ENCODE peak calls at places on chromosomes 5 and 9, in six cellular contexts. T is substantia nigra, R is NCI-H1092, G is aorta, O is AML-193, U is NCI-H1417. L is an unnamed sample.

GRCh38 chr5:143059355-143059754 is 289.2 kb downstream of the ARHGAP26 start:
- DNase-seq in O (no peak), T (no peak), U (no peak), G (no peak), R (no peak), L (no peak)

GRCh38 chr5:52989025-52989780 is at the start of gene ITGA2:
- DNase-seq in U (no peak), O (peak), R (no peak), G (peak), T (peak), L (peak)

GRCh38 chr9:121138561-121138960 is 63.1 kb downstream of the RAB14 start:
- DNase-seq in G (no peak), O (no peak), U (no peak), R (no peak), T (no peak), L (no peak)

GRCh38 chr5:171615201-171616001 is 170.2 kb upstream of the SMIM23 start:
- DNase-seq in U (no peak), T (no peak), G (no peak), O (no peak), R (no peak), L (no peak)

GRCh38 chr9:70510157-70510770 is 95.8 kb upstream of the KLF9 start:
- DNase-seq in G (no peak), R (peak), T (no peak), O (no peak), U (peak), L (peak)

GRCh38 chr5:60810438-60811085 is 33.5 kb downstream of the ELOVL7 start:
- DNase-seq in T (no peak), U (no peak), O (no peak), R (no peak), G (no peak), L (no peak)

GRCh38 chr5:99911971-99912370 is 623.2 kb upstream of the FAM174A start:
- DNase-seq in O (no peak), U (no peak), G (no peak), T (no peak), R (no peak), L (no peak)

GRCh38 chr9:71233646-71234045 is 112.2 kb upstream of the TRPM3 start:
- DNase-seq in U (no peak), T (no peak), R (no peak), O (no peak), G (no peak), L (no peak)

GRCh38 chr5:54643679-54644078 is 126.1 kb downstream of the SNX18 start:
- DNase-seq in T (no peak), G (peak), U (no peak), O (no peak), R (no peak), L (no peak)

GRCh38 chr5:5103249-5103648 is 36.9 kb upstream of the ADAMTS16 start:
- DNase-seq in O (no peak), U (no peak), G (no peak), T (no peak), R (no peak), L (no peak)

GRCh38 chr5:88480245-88480644 is 211.6 kb upstream of the TMEM161B start:
- DNase-seq in U (no peak), G (no peak), O (no peak), T (peak), R (peak), L (peak)

GRCh38 chr9:128946945-128947422 is 419 bp downstream of the DOLK start:
- DNase-seq in G (peak), R (no peak), U (no peak), O (no peak), T (peak), L (no peak)

GRCh38 chr5:75325242-75325641 is 11.8 kb upstream of the HMGCR start:
- DNase-seq in O (no peak), U (no peak), R (no peak), G (no peak), T (no peak), L (no peak)

GRCh38 chr5:159189310-159189709 is 20.0 kb downstream of the RNF145 start:
- DNase-seq in G (no peak), T (no peak), R (no peak), U (no peak), O (no peak), L (peak)

GRCh38 chr5:110846621-110847020 is 107.8 kb downstream of the SLC25A46 start:
- DNase-seq in T (no peak), O (no peak), G (no peak), U (no peak), R (no peak), L (no peak)

GRCh38 chr5:99030871-99031440 is 102.1 kb upstream of the CHD1 start:
- DNase-seq in O (no peak), G (no peak), T (no peak), U (no peak), R (no peak), L (no peak)

GRCh38 chr5:140041492-140042421 is 1.3 kb downstream of the NRG2 start:
- DNase-seq in U (no peak), T (peak), G (peak), R (no peak), O (no peak), L (peak)

GRCh38 chr5:80186634-80187033 is 69.2 kb downstream of the SERINC5 start:
- DNase-seq in U (no peak), O (peak), R (no peak), G (no peak), T (no peak), L (no peak)

GRCh38 chr5:58407042-58407709 is 52.7 kb downstream of the PLK2 start:
- DNase-seq in T (no peak), G (no peak), R (no peak), O (no peak), U (no peak), L (no peak)

GRCh38 chr5:40499514-40500273 is 180.0 kb upstream of the PTGER4 start:
- DNase-seq in G (no peak), R (no peak), U (no peak), T (no peak), O (no peak), L (no peak)

GRCh38 chr9:128987800-128988199 is 40.3 kb downstream of the NUP188 start:
- DNase-seq in G (peak), T (no peak), R (no peak), O (no peak), U (no peak), L (no peak)

GRCh38 chr9:104269996-104270963 is 176.2 kb downstream of the SMC2 start:
- DNase-seq in G (no peak), U (no peak), R (no peak), O (no peak), T (no peak), L (no peak)

GRCh38 chr5:180631549-180632392 is 17.6 kb downstream of the FLT4 start:
- DNase-seq in G (peak), U (no peak), O (peak), T (no peak), R (no peak), L (no peak)

GRCh38 chr9:129309906-129310305 is 131.8 kb upstream of the IER5L start:
- DNase-seq in O (no peak), U (no peak), T (no peak), G (no peak), R (no peak), L (no peak)

GRCh38 chr5:54774281-54775171 is 210.9 kb downstream of the ESM1 start:
- DNase-seq in U (no peak), G (peak), T (no peak), O (no peak), R (no peak), L (no peak)

GRCh38 chr5:169954786-169955185 is 25.5 kb downstream of the INSYN2B start:
- DNase-seq in G (no peak), R (peak), O (no peak), U (no peak), T (no peak), L (no peak)

GRCh38 chr9:129523953-129524847 is 96.7 kb downstream of the C9orf50 start:
- DNase-seq in T (no peak), U (no peak), R (no peak), O (no peak), G (no peak), L (no peak)

GRCh38 chr9:114945601-114946000 is 15.2 kb upstream of the TNFSF8 start:
- DNase-seq in T (no peak), G (no peak), O (no peak), R (no peak), U (no peak), L (no peak)

GRCh38 chr5:33781286-33781685 is 110.5 kb downstream of the ADAMTS12 start:
- DNase-seq in U (no peak), R (no peak), O (no peak), G (no peak), T (no peak), L (no peak)

GRCh38 chr5:111077678-111078077 is 6.2 kb downstream of the TSLP start:
- DNase-seq in G (no peak), T (no peak), O (no peak), R (no peak), U (no peak), L (no peak)

GRCh38 chr5:32767948-32768427 is 56.9 kb downstream of the NPR3 start:
- DNase-seq in U (no peak), R (no peak), T (no peak), G (peak), O (no peak), L (no peak)

GRCh38 chr5:139419793-139420192 is 15.9 kb upstream of the SPATA24 start:
- DNase-seq in O (no peak), R (no peak), T (no peak), U (no peak), G (no peak), L (no peak)

GRCh38 chr9:589723-590122 is 251.8 kb upstream of the DMRT1 start:
- DNase-seq in R (no peak), U (no peak), G (no peak), T (no peak), O (no peak), L (no peak)

GRCh38 chr9:78938821-78939220 is 632.9 kb upstream of the TLE4 start:
- DNase-seq in T (no peak), G (no peak), O (no peak), R (no peak), U (no peak), L (no peak)

GRCh38 chr9:7303932-7304331 is 495.6 kb downstream of the DMAC1 start:
- DNase-seq in O (no peak), T (no peak), R (no peak), U (no peak), G (no peak), L (no peak)

GRCh38 chr5:9851458-9851857 is 221.3 kb upstream of the TAS2R1 start:
- DNase-seq in G (no peak), U (peak), T (peak), O (no peak), R (no peak), L (no peak)

GRCh38 chr5:56064984-56065383 is 70.2 kb upstream of the IL6ST start:
- DNase-seq in R (no peak), O (no peak), U (no peak), G (no peak), T (no peak), L (no peak)